ENCODE peak calls at places on chromosomes 13 and 19, in six cellular contexts. S is MCF 10A; P is PC-3; Q is thoracic aorta; V is Daoy; N is effector CD4-positive, alpha-beta T cell. J is an unnamed sample.

GRCh38 chr19:33904681-33905080 is 108.0 kb downstream of the KCTD15 start:
- DNase-seq in S (peak), P (peak), Q (no peak), V (peak), N (no peak), J (no peak)

GRCh38 chr13:111460548-111461444 is 140.4 kb downstream of the TEX29 start:
- DNase-seq in S (peak), P (peak), Q (no peak), V (peak), N (no peak), J (peak)

GRCh38 chr13:44954210-44954609 is 35.1 kb downstream of the NUFIP1 start:
- DNase-seq in S (no peak), P (no peak), Q (no peak), V (no peak), N (no peak), J (no peak)

GRCh38 chr19:1725100-1726064 is 27.9 kb upstream of the ONECUT3 start:
- DNase-seq in S (peak), P (peak), Q (no peak), V (peak), N (no peak), J (peak)

GRCh38 chr19:18670313-18670712 is 13.2 kb upstream of the CRTC1 start:
- DNase-seq in S (no peak), P (no peak), Q (no peak), V (no peak), N (no peak), J (no peak)

GRCh38 chr19:13132471-13133166 is 14.6 kb downstream of the NACC1 start:
- DNase-seq in S (no peak), P (peak), Q (no peak), V (peak), N (no peak), J (no peak)

GRCh38 chr19:56080669-56081401 is 40.3 kb downstream of the ZNF787 start:
- DNase-seq in S (peak), P (peak), Q (no peak), V (peak), N (peak), J (no peak)

GRCh38 chr13:42328672-42329071 is 56.7 kb downstream of the AKAP11 start:
- DNase-seq in S (no peak), P (no peak), Q (no peak), V (no peak), N (no peak), J (no peak)

GRCh38 chr19:40685563-40685962 is 4.9 kb downstream of the NUMBL start:
- DNase-seq in S (no peak), P (no peak), Q (no peak), V (no peak), N (no peak), J (no peak)

GRCh38 chr13:36819811-36820140 is 754 bp downstream of the RFXAP start:
- DNase-seq in S (peak), P (peak), Q (no peak), V (peak), N (no peak), J (peak)

GRCh38 chr19:18167975-18168645 is 5.5 kb upstream of the IFI30 start:
- DNase-seq in S (peak), P (peak), Q (no peak), V (peak), N (peak), J (peak)

GRCh38 chr13:69597088-69597487 is 510.5 kb upstream of the ATXN8OS start:
- DNase-seq in S (no peak), P (no peak), Q (no peak), V (no peak), N (no peak), J (no peak)

GRCh38 chr19:35213678-35214632 is 14.6 kb downstream of the FAM187B start:
- DNase-seq in S (peak), P (peak), Q (peak), V (peak), N (peak), J (peak)

GRCh38 chr13:100040196-100040595 is 48.7 kb upstream of the PCCA start:
- DNase-seq in S (no peak), P (no peak), Q (no peak), V (no peak), N (no peak), J (no peak)

GRCh38 chr19:5403968-5404640 is 51.1 kb upstream of the ZNRF4 start:
- DNase-seq in S (peak), P (peak), Q (peak), V (peak), N (peak), J (peak)

GRCh38 chr13:110398564-110399507 is 91.8 kb downstream of the COL4A2 start:
- DNase-seq in S (no peak), P (no peak), Q (no peak), V (peak), N (no peak), J (no peak)

GRCh38 chr13:100789481-100789880 is 114.9 kb upstream of the TMTC4 start:
- DNase-seq in S (peak), P (no peak), Q (no peak), V (no peak), N (no peak), J (no peak)

GRCh38 chr13:77832339-77833100 is 86.1 kb downstream of the EDNRB start:
- DNase-seq in S (no peak), P (no peak), Q (no peak), V (no peak), N (no peak), J (no peak)

GRCh38 chr19:13539332-13539731 is 33.1 kb upstream of the CACNA1A start:
- DNase-seq in S (no peak), P (no peak), Q (no peak), V (no peak), N (no peak), J (no peak)

GRCh38 chr13:110354715-110355473 is 47.8 kb downstream of the COL4A2 start:
- DNase-seq in S (no peak), P (no peak), Q (no peak), V (no peak), N (no peak), J (no peak)

GRCh38 chr19:18725755-18726416 is 42.4 kb downstream of the CRTC1 start:
- DNase-seq in S (no peak), P (no peak), Q (no peak), V (no peak), N (no peak), J (no peak)

GRCh38 chr13:109704771-109705628 is 81.4 kb downstream of the IRS2 start:
- DNase-seq in S (peak), P (peak), Q (no peak), V (no peak), N (no peak), J (no peak)

GRCh38 chr19:4064073-4064550 is 2.6 kb downstream of the ZBTB7A start:
- DNase-seq in S (peak), P (peak), Q (no peak), V (no peak), N (no peak), J (peak)

GRCh38 chr19:42553292-42554045 is 25.2 kb upstream of the CEACAM1 start:
- DNase-seq in S (peak), P (peak), Q (no peak), V (peak), N (no peak), J (no peak)

GRCh38 chr13:51453308-51453958 is 597 bp upstream of the INTS6 start:
- DNase-seq in S (peak), P (no peak), Q (peak), V (no peak), N (peak), J (peak)

GRCh38 chr13:112931028-112931934 is 37.7 kb upstream of the MCF2L start:
- DNase-seq in S (peak), P (peak), Q (no peak), V (peak), N (no peak), J (peak)

GRCh38 chr19:37551123-37551993 is 43.2 kb downstream of the ZNF571 start:
- DNase-seq in S (no peak), P (no peak), Q (no peak), V (no peak), N (peak), J (no peak)

GRCh38 chr13:39273953-39274352 is 235.7 kb downstream of the NHLRC3 start:
- DNase-seq in S (peak), P (peak), Q (no peak), V (no peak), N (no peak), J (no peak)

GRCh38 chr19:5326986-5327623 is 13.5 kb downstream of the PTPRS start:
- DNase-seq in S (no peak), P (no peak), Q (no peak), V (no peak), N (no peak), J (no peak)

GRCh38 chr19:15124572-15125231 is 17.5 kb downstream of the SYDE1 start:
- DNase-seq in S (peak), P (no peak), Q (no peak), V (no peak), N (no peak), J (peak)

GRCh38 chr19:7605490-7606222 is 10.0 kb downstream of the CAMSAP3 start:
- DNase-seq in S (peak), P (peak), Q (no peak), V (peak), N (no peak), J (peak)

GRCh38 chr19:16319466-16319865 is 5.2 kb upstream of the KLF2 start:
- DNase-seq in S (no peak), P (no peak), Q (no peak), V (peak), N (no peak), J (no peak)

J was measured in RKO.